ENCODE peak calls at places on chromosomes 13 and 19, in seven cellular contexts. One of them, this sample, is unnamed.

GRCh38 chr13:73837147-73837546 is 297.1 kb downstream of the KLF12 start:
- DNase-seq in frontal cortex: no peak
- DNase-seq in lung microvascular endothelial cell: no peak
- DNase-seq in activated CD8-positive, alpha-beta memory T cell treated with anti-CD3 and anti-CD28 coated beads for 48 hours: no peak
- DNase-seq in H54: no peak
- DNase-seq in stimulated activated naive CD4-positive, alpha-beta T cell treated with Interleukin-2 at 50 U/mL for 16 hours: no peak
- DNase-seq in NCI-H345: no peak
- DNase-seq in this sample: peak

GRCh38 chr19:1455336-1456120 is 5.6 kb downstream of the APC2 start:
- DNase-seq in frontal cortex: peak
- DNase-seq in NCI-H345: peak
- DNase-seq in stimulated activated naive CD4-positive, alpha-beta T cell treated with Interleukin-2 at 50 U/mL for 16 hours: peak
- DNase-seq in H54: peak
- DNase-seq in lung microvascular endothelial cell: peak
- DNase-seq in activated CD8-positive, alpha-beta memory T cell treated with anti-CD3 and anti-CD28 coated beads for 48 hours: no peak
- DNase-seq in this sample: no peak

GRCh38 chr19:47315125-47315821 is 5.6 kb downstream of the C5AR1 start:
- DNase-seq in stimulated activated naive CD4-positive, alpha-beta T cell treated with Interleukin-2 at 50 U/mL for 16 hours: no peak
- DNase-seq in frontal cortex: no peak
- DNase-seq in activated CD8-positive, alpha-beta memory T cell treated with anti-CD3 and anti-CD28 coated beads for 48 hours: no peak
- DNase-seq in NCI-H345: peak
- DNase-seq in H54: peak
- DNase-seq in lung microvascular endothelial cell: peak
- DNase-seq in this sample: peak

GRCh38 chr13:112653821-112654220 is 36.0 kb upstream of the ATP11A start:
- DNase-seq in NCI-H345: no peak
- DNase-seq in frontal cortex: no peak
- DNase-seq in activated CD8-positive, alpha-beta memory T cell treated with anti-CD3 and anti-CD28 coated beads for 48 hours: no peak
- DNase-seq in lung microvascular endothelial cell: no peak
- DNase-seq in H54: no peak
- DNase-seq in stimulated activated naive CD4-positive, alpha-beta T cell treated with Interleukin-2 at 50 U/mL for 16 hours: no peak
- DNase-seq in this sample: no peak

GRCh38 chr13:113848020-113848419 is 15.9 kb downstream of the GAS6 start:
- DNase-seq in frontal cortex: no peak
- DNase-seq in H54: no peak
- DNase-seq in NCI-H345: no peak
- DNase-seq in stimulated activated naive CD4-positive, alpha-beta T cell treated with Interleukin-2 at 50 U/mL for 16 hours: no peak
- DNase-seq in lung microvascular endothelial cell: no peak
- DNase-seq in activated CD8-positive, alpha-beta memory T cell treated with anti-CD3 and anti-CD28 coated beads for 48 hours: no peak
- DNase-seq in this sample: no peak

GRCh38 chr19:32309711-32310390 is 35.6 kb upstream of the ZNF507 start:
- DNase-seq in frontal cortex: no peak
- DNase-seq in activated CD8-positive, alpha-beta memory T cell treated with anti-CD3 and anti-CD28 coated beads for 48 hours: no peak
- DNase-seq in stimulated activated naive CD4-positive, alpha-beta T cell treated with Interleukin-2 at 50 U/mL for 16 hours: no peak
- DNase-seq in H54: no peak
- DNase-seq in lung microvascular endothelial cell: no peak
- DNase-seq in NCI-H345: no peak
- DNase-seq in this sample: peak

GRCh38 chr13:32881074-32881791 is 135.0 kb upstream of the KL start:
- DNase-seq in lung microvascular endothelial cell: peak
- DNase-seq in stimulated activated naive CD4-positive, alpha-beta T cell treated with Interleukin-2 at 50 U/mL for 16 hours: no peak
- DNase-seq in H54: no peak
- DNase-seq in frontal cortex: no peak
- DNase-seq in NCI-H345: no peak
- DNase-seq in activated CD8-positive, alpha-beta memory T cell treated with anti-CD3 and anti-CD28 coated beads for 48 hours: no peak
- DNase-seq in this sample: peak

GRCh38 chr13:51600703-51601102 is 16.4 kb downstream of the WDFY2 start:
- DNase-seq in activated CD8-positive, alpha-beta memory T cell treated with anti-CD3 and anti-CD28 coated beads for 48 hours: no peak
- DNase-seq in NCI-H345: no peak
- DNase-seq in lung microvascular endothelial cell: no peak
- DNase-seq in stimulated activated naive CD4-positive, alpha-beta T cell treated with Interleukin-2 at 50 U/mL for 16 hours: no peak
- DNase-seq in H54: no peak
- DNase-seq in frontal cortex: no peak
- DNase-seq in this sample: no peak

GRCh38 chr19:3369337-3370213 is 3.2 kb downstream of the NFIC start:
- DNase-seq in lung microvascular endothelial cell: no peak
- DNase-seq in NCI-H345: no peak
- DNase-seq in H54: peak
- DNase-seq in stimulated activated naive CD4-positive, alpha-beta T cell treated with Interleukin-2 at 50 U/mL for 16 hours: no peak
- DNase-seq in frontal cortex: peak
- DNase-seq in activated CD8-positive, alpha-beta memory T cell treated with anti-CD3 and anti-CD28 coated beads for 48 hours: no peak
- DNase-seq in this sample: no peak

GRCh38 chr13:55244991-55245644 is 1895.6 kb upstream of the PRR20A start:
- DNase-seq in frontal cortex: no peak
- DNase-seq in stimulated activated naive CD4-positive, alpha-beta T cell treated with Interleukin-2 at 50 U/mL for 16 hours: no peak
- DNase-seq in H54: no peak
- DNase-seq in activated CD8-positive, alpha-beta memory T cell treated with anti-CD3 and anti-CD28 coated beads for 48 hours: no peak
- DNase-seq in lung microvascular endothelial cell: no peak
- DNase-seq in NCI-H345: no peak
- DNase-seq in this sample: no peak

GRCh38 chr13:87674143-87674772 is 3.1 kb downstream of the SLITRK5 start:
- DNase-seq in NCI-H345: no peak
- DNase-seq in lung microvascular endothelial cell: no peak
- DNase-seq in stimulated activated naive CD4-positive, alpha-beta T cell treated with Interleukin-2 at 50 U/mL for 16 hours: no peak
- DNase-seq in H54: no peak
- DNase-seq in frontal cortex: no peak
- DNase-seq in activated CD8-positive, alpha-beta memory T cell treated with anti-CD3 and anti-CD28 coated beads for 48 hours: no peak
- DNase-seq in this sample: no peak

GRCh38 chr19:51339313-51339686 is 2.6 kb downstream of the VSIG10L start:
- DNase-seq in lung microvascular endothelial cell: no peak
- DNase-seq in activated CD8-positive, alpha-beta memory T cell treated with anti-CD3 and anti-CD28 coated beads for 48 hours: no peak
- DNase-seq in H54: no peak
- DNase-seq in NCI-H345: no peak
- DNase-seq in frontal cortex: no peak
- DNase-seq in stimulated activated naive CD4-positive, alpha-beta T cell treated with Interleukin-2 at 50 U/mL for 16 hours: peak
- DNase-seq in this sample: no peak

GRCh38 chr19:13729859-13730258 is 34.5 kb upstream of the MRI1 start:
- DNase-seq in activated CD8-positive, alpha-beta memory T cell treated with anti-CD3 and anti-CD28 coated beads for 48 hours: no peak
- DNase-seq in frontal cortex: no peak
- DNase-seq in H54: no peak
- DNase-seq in NCI-H345: no peak
- DNase-seq in stimulated activated naive CD4-positive, alpha-beta T cell treated with Interleukin-2 at 50 U/mL for 16 hours: no peak
- DNase-seq in lung microvascular endothelial cell: no peak
- DNase-seq in this sample: no peak